ENCODE peak calls at places on chromosomes 1 and 21, in nine cellular contexts. U is left colon; V is MG63; H is glomerular endothelial cell; Q is astrocyte of the spinal cord; C is right atrium auricular region; B is activated CD4-positive, alpha-beta T cell treated with anti-CD3 and anti-CD28 coated beads, Interleukin-2, amount 10 ng/mL, durations not matched to agents 7 days and 5 days; F is cardiac muscle cell; E is cerebellar cortex. S is an unnamed sample.

GRCh38 chr1:29655945-29656866 is 419.9 kb downstream of the PTPRU start:
- DNase-seq in C (peak), B (no peak), H (no peak), F (peak), E (peak), U (no peak), V (no peak), Q (no peak), S (no peak)

GRCh38 chr1:82919828-82920227 is 1079.1 kb downstream of the TTLL7 start:
- DNase-seq in H (peak), C (no peak), E (peak), U (no peak), F (peak), B (no peak), Q (no peak), V (no peak), S (no peak)

GRCh38 chr1:85311818-85312217 is 35.4 kb upstream of the BCL10 start:
- DNase-seq in Q (no peak), H (no peak), F (no peak), E (no peak), B (no peak), V (no peak), C (no peak), U (no peak), S (no peak)

GRCh38 chr1:107184888-107185287 is 44.0 kb downstream of the NTNG1 start:
- DNase-seq in Q (no peak), V (no peak), F (no peak), E (no peak), B (no peak), C (no peak), H (no peak), U (no peak), S (no peak)

GRCh38 chr21:44613386-44614155 is 1.7 kb downstream of the KRTAP10-8 start:
- DNase-seq in U (no peak), H (no peak), C (peak), V (no peak), E (no peak), B (no peak), Q (no peak), F (no peak), S (no peak)

GRCh38 chr1:41823453-41823852 is 95.3 kb downstream of the HIVEP3 start:
- DNase-seq in Q (no peak), V (peak), C (no peak), B (no peak), H (no peak), F (peak), E (no peak), U (no peak), S (peak)

GRCh38 chr21:42654179-42654912 is 925 bp downstream of the PDE9A start:
- DNase-seq in C (no peak), V (no peak), U (no peak), H (no peak), B (peak), F (no peak), Q (no peak), E (no peak), S (peak)

GRCh38 chr1:108896160-108897150 is 19.7 kb downstream of the GPSM2 start:
- DNase-seq in V (peak), H (no peak), C (no peak), E (peak), F (no peak), U (no peak), Q (peak), B (no peak), S (no peak)

GRCh38 chr1:231139125-231139649 is 22.7 kb upstream of the TRIM67 start:
- DNase-seq in C (no peak), B (no peak), F (peak), V (peak), H (peak), E (no peak), Q (peak), U (no peak), S (no peak)

GRCh38 chr1:209155556-209155955 is 428.0 kb upstream of the CAMK1G start:
- DNase-seq in H (no peak), U (no peak), V (no peak), E (no peak), B (no peak), F (no peak), C (no peak), Q (no peak), S (peak)

GRCh38 chr1:6247651-6248050 is 3.7 kb downstream of the HES3 start:
- DNase-seq in E (no peak), Q (no peak), F (no peak), U (no peak), C (no peak), V (no peak), B (no peak), H (no peak), S (no peak)

GRCh38 chr1:6180215-6180577 is at the start of gene CHD5:
- DNase-seq in V (peak), U (no peak), E (peak), H (no peak), B (no peak), F (no peak), C (no peak), Q (no peak), S (peak)

GRCh38 chr1:53077599-53077965 is 15.6 kb downstream of the PODN start:
- DNase-seq in U (no peak), E (no peak), F (no peak), C (no peak), V (no peak), Q (no peak), H (no peak), B (no peak), S (no peak)

GRCh38 chr1:103942029-103942428 is 192.3 kb downstream of the AMY1C start:
- DNase-seq in B (no peak), F (no peak), Q (no peak), C (no peak), U (no peak), E (no peak), H (no peak), V (no peak), S (no peak)

GRCh38 chr1:207470927-207471326 is 16.8 kb downstream of the CR2 start:
- DNase-seq in V (no peak), C (no peak), U (no peak), F (no peak), B (peak), H (no peak), Q (no peak), E (no peak), S (no peak)

GRCh38 chr1:218425647-218426342 is 80.7 kb downstream of the TGFB2 start:
- DNase-seq in B (no peak), C (no peak), V (peak), E (no peak), F (peak), Q (peak), H (no peak), U (no peak), S (no peak)

GRCh38 chr1:11918779-11919519 is 7.3 kb downstream of the KIAA2013 start:
- DNase-seq in C (peak), F (peak), U (no peak), E (peak), Q (peak), H (no peak), B (no peak), V (peak), S (no peak)

GRCh38 chr1:117572546-117572945 is 33.3 kb upstream of the TENT5C start:
- DNase-seq in V (no peak), H (no peak), B (peak), U (peak), E (no peak), Q (no peak), C (no peak), F (no peak), S (no peak)

GRCh38 chr21:38909109-38909508 is 103.4 kb downstream of the ETS2 start:
- DNase-seq in E (no peak), C (no peak), F (no peak), U (no peak), H (no peak), Q (no peak), V (no peak), B (no peak), S (no peak)

GRCh38 chr1:14522331-14523241 is 75.9 kb upstream of the KAZN start:
- DNase-seq in Q (peak), U (peak), E (no peak), V (peak), C (peak), F (peak), B (no peak), H (no peak), S (no peak)

GRCh38 chr1:232853994-232854532 is 48.8 kb downstream of the MAP10 start:
- DNase-seq in C (no peak), E (no peak), B (no peak), V (peak), F (peak), H (no peak), Q (peak), U (no peak), S (no peak)